ENCODE peak calls at places on chromosomes 7 and 10, in five cellular contexts. I, E, G, R and C are unnamed samples.
A peak's percentile ranks its signal among the peaks of the same experiment; 100 is the strongest.

GRCh38 chr10:62794306-62794705 is 10.2 kb upstream of the ADO start:
- DNase-seq in I (no peak), E (peak; percentile 92), G (no peak), R (no peak), C (no peak)

GRCh38 chr10:128484041-128484440 is 357.8 kb upstream of the MKI67 start:
- DNase-seq in I (no peak), E (no peak), G (peak; percentile 20), R (no peak), C (no peak)

GRCh38 chr7:35474100-35474499 is 220.2 kb upstream of the TBX20 start:
- DNase-seq in I (no peak), E (no peak), G (no peak), R (no peak), C (no peak)

GRCh38 chr7:36942558-36943354 is 218.5 kb upstream of the AOAH start:
- DNase-seq in I (no peak), E (no peak), G (no peak), R (no peak), C (no peak)

GRCh38 chr7:141074162-141074989 is 512 bp downstream of the TMEM178B start:
- DNase-seq in I (peak; percentile 48), E (peak; percentile 51), G (no peak), R (no peak), C (no peak)

GRCh38 chr7:109637428-109637827 is 1067.8 kb downstream of the DNAJB9 start:
- DNase-seq in I (no peak), E (no peak), G (no peak), R (no peak), C (no peak)

GRCh38 chr10:46555366-46555712 is 1.1 kb downstream of the GPRIN2 start:
- DNase-seq in I (no peak), E (peak; percentile 81), G (peak; percentile 64), R (no peak), C (no peak)

GRCh38 chr7:100967292-100967863 is 2.0 kb upstream of the MUC12 start:
- DNase-seq in I (no peak), E (peak; percentile 95), G (no peak), R (no peak), C (no peak)

GRCh38 chr7:7681191-7681935 is 37.0 kb downstream of the RPA3 start:
- DNase-seq in I (peak; percentile 18), E (peak; percentile 63), G (no peak), R (peak; percentile 81), C (peak; percentile 64)

GRCh38 chr10:49768329-49768728 is 6.2 kb upstream of the OGDHL start:
- DNase-seq in I (no peak), E (no peak), G (no peak), R (no peak), C (no peak)

GRCh38 chr10:117468665-117469064 is 73.9 kb upstream of the EMX2 start:
- DNase-seq in I (no peak), E (no peak), G (no peak), R (no peak), C (no peak)

GRCh38 chr7:29920491-29920890 is 69.1 kb downstream of the SCRN1 start:
- DNase-seq in I (no peak), E (no peak), G (no peak), R (no peak), C (no peak)

GRCh38 chr10:97708976-97709745 is 4.4 kb upstream of the MARVELD1 start:
- DNase-seq in I (peak; percentile 65), E (peak; percentile 94), G (peak; percentile 91), R (peak; percentile 79), C (peak; percentile 71)

GRCh38 chr7:133853706-133854276 is 273.3 kb upstream of the LRGUK start:
- DNase-seq in I (peak; percentile 26), E (peak; percentile 77), G (no peak), R (no peak), C (peak; percentile 28)

GRCh38 chr10:125521721-125522680 is 161.0 kb downstream of the TEX36 start:
- DNase-seq in I (no peak), E (no peak), G (no peak), R (no peak), C (peak; percentile 92)

GRCh38 chr7:121624922-121625321 is 228.8 kb upstream of the FAM3C start:
- DNase-seq in I (no peak), E (peak; percentile 53), G (peak; percentile 64), R (peak; percentile 63), C (no peak)

GRCh38 chr7:39663263-39663662 is 39.9 kb downstream of the RALA start:
- DNase-seq in I (no peak), E (no peak), G (no peak), R (no peak), C (no peak)

GRCh38 chr7:68785036-68785435 is 813.2 kb upstream of the AUTS2 start:
- DNase-seq in I (no peak), E (no peak), G (no peak), R (no peak), C (no peak)

GRCh38 chr7:120941064-120941463 is 9.5 kb upstream of the ING3 start:
- DNase-seq in I (no peak), E (no peak), G (no peak), R (no peak), C (no peak)

GRCh38 chr10:46255696-46256355 is 31.0 kb upstream of the ANTXRL start:
- DNase-seq in I (peak; percentile 42), E (no peak), G (peak; percentile 75), R (peak; percentile 70), C (peak; percentile 85)

GRCh38 chr10:110387983-110388681 is 83.4 kb upstream of the SMNDC1 start:
- DNase-seq in I (no peak), E (no peak), G (no peak), R (no peak), C (no peak)

GRCh38 chr10:22436526-22436892 is 91.2 kb downstream of the SPAG6 start:
- DNase-seq in I (no peak), E (no peak), G (no peak), R (no peak), C (no peak)

DNA sequence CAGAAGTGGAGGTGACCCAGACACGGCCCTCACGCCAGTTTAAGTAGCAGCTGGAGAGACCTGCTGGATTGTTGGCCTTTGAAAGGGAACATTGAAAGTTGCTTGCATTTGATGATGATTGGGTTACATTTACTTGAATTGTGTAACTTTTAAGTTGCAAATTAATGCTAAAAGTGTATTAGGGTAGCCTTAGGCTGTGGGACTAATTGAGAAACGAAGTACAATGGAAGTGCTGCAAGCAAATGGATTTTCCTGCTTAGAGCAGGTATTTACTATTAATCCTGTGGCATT is 25.7 kb downstream of the CDK14 start:
- DNase-seq in I (no peak), E (no peak), G (no peak), R (no peak), C (peak; percentile 93)
- H3K4me3 ChIP-seq in I (no peak overlapping the region), E (no peak overlapping the region), G (no peak overlapping the region), R (no peak overlapping the region), C (no peak overlapping the region)

GRCh38 chr7:6403907-6404306 is 43.8 kb downstream of the DAGLB start:
- DNase-seq in I (no peak), E (no peak), G (no peak), R (no peak), C (no peak)

GRCh38 chr7:6401536-6401935 is 46.2 kb downstream of the DAGLB start:
- DNase-seq in I (no peak), E (no peak), G (no peak), R (no peak), C (no peak)

GRCh38 chr7:6399351-6399750 is 48.4 kb downstream of the DAGLB start:
- DNase-seq in I (no peak), E (no peak), G (no peak), R (no peak), C (no peak)

GRCh38 chr7:6402741-6403140 is 45.0 kb downstream of the DAGLB start:
- DNase-seq in I (no peak), E (no peak), G (no peak), R (no peak), C (no peak)

GRCh38 chr7:6402041-6402440 is 45.7 kb downstream of the DAGLB start:
- DNase-seq in I (no peak), E (no peak), G (no peak), R (no peak), C (no peak)
- H3K36me3 ChIP-seq in I (peaks cover 26% of the 10 kb centered on the region), E (peaks cover 73% of the 10 kb centered on the region), G (peaks cover 16% of the 10 kb centered on the region), R (peaks cover 9% of the 10 kb centered on the region), C (peaks cover 57% of the 10 kb centered on the region)

GRCh38 chr10:32378371-32379301 is 31.7 kb upstream of the EPC1 start:
- DNase-seq in I (peak; percentile 78), E (no peak), G (peak; percentile 98), R (peak; percentile 96), C (peak; percentile 94)

GRCh38 chr10:32379314-32379949 is 32.5 kb upstream of the EPC1 start:
- DNase-seq in I (peak; percentile 23), E (no peak), G (no peak), R (peak; percentile 24), C (peak; percentile 68)

GRCh38 chr10:32381165-32381564 is 34.2 kb upstream of the EPC1 start:
- DNase-seq in I (no peak), E (no peak), G (no peak), R (no peak), C (no peak)

GRCh38 chr10:32377458-32378370 is 30.8 kb upstream of the EPC1 start:
- DNase-seq in I (peak; percentile 8), E (no peak), G (no peak), R (no peak), C (peak; percentile 58)

GRCh38 chr10:32379950-32380547 is 33.1 kb upstream of the EPC1 start:
- DNase-seq in I (peak; percentile 3), E (no peak), G (no peak), R (no peak), C (no peak)
- H3K4me3 ChIP-seq in I (peak overlapping the region; percentile 75), E (peak overlapping the region; percentile 75), G (no peak overlapping the region), R (no peak overlapping the region), C (no peak overlapping the region)

GRCh38 chr7:44971188-44971907 is 7.5 kb downstream of the MYO1G start:
- DNase-seq in I (no peak), E (no peak), G (peak; percentile 56), R (no peak), C (no peak)
- H3K36me3 ChIP-seq in I (peaks cover 3% of the 10 kb centered on the region), E (no peaks in the 10 kb centered on the region), G (no peaks in the 10 kb centered on the region), R (no peaks in the 10 kb centered on the region), C (no peaks in the 10 kb centered on the region)

GRCh38 chr7:114392686-114393085 is 21.9 kb upstream of the FOXP2 start:
- DNase-seq in I (no peak), E (peak; percentile 11), G (no peak), R (no peak), C (no peak)
- H3K4me3 ChIP-seq in I (no peak overlapping the region), E (no peak overlapping the region), G (no peak overlapping the region), R (no peak overlapping the region), C (no peak overlapping the region)

DNA sequence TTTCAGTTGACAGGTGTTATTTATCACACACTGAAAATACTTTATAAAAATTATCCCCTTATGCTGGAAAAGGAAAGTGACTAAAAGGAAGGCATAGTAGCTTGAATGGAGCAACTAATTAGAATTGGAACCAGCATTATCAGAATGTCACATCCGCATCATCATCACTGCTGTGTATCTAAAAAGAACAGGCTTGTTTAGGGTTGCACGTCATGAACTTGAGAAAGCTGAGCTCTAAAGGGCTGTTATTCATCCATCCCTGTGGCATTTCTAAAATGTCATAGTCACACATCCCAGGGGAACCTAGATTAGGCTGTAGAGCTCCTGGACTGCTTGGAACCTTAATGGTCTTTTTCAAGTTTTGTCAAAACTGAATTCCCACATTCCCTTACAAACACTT is 54.4 kb downstream of the KLHDC10 start:
- DNase-seq in I (no peak), E (no peak), G (no peak), R (no peak), C (no peak)
- H3K36me3 ChIP-seq in I (peaks cover 13% of the 10 kb centered on the region), E (peaks cover 51% of the 10 kb centered on the region), G (peaks cover 4% of the 10 kb centered on the region), R (peaks cover 3% of the 10 kb centered on the region), C (peaks cover 49% of the 10 kb centered on the region)